ENCODE peak calls at places on chromosomes 16 and 17, in ten cellular contexts. One of them, this sample, is unnamed.

GRCh38 chr17:46061435-46061834 is 62.4 kb downstream of the STH start:
- DNase-seq in H1: no peak
- DNase-seq in neural crest cell: no peak
- DNase-seq in fibroblast of lung: no peak
- DNase-seq in CD4-positive, alpha-beta T cell: no peak
- DNase-seq in right lobe of liver: no peak
- DNase-seq in AG04450: no peak
- DNase-seq in BJ: no peak
- DNase-seq in cardiac fibroblast: peak
- DNase-seq in HFF-Myc: no peak
- DNase-seq in this sample: no peak

GRCh38 chr16:57668259-57668563 is at the start of gene ADGRG3:
- DNase-seq in right lobe of liver: no peak
- DNase-seq in fibroblast of lung: no peak
- DNase-seq in cardiac fibroblast: no peak
- DNase-seq in CD4-positive, alpha-beta T cell: no peak
- DNase-seq in BJ: no peak
- DNase-seq in AG04450: no peak
- DNase-seq in neural crest cell: no peak
- DNase-seq in H1: no peak
- DNase-seq in HFF-Myc: no peak
- DNase-seq in this sample: no peak

GRCh38 chr16:20773679-20774078 is 9.9 kb downstream of the ACSM3 start:
- DNase-seq in right lobe of liver: no peak
- DNase-seq in CD4-positive, alpha-beta T cell: no peak
- DNase-seq in neural crest cell: no peak
- DNase-seq in H1: no peak
- DNase-seq in HFF-Myc: no peak
- DNase-seq in AG04450: no peak
- DNase-seq in BJ: no peak
- DNase-seq in cardiac fibroblast: no peak
- DNase-seq in fibroblast of lung: no peak
- DNase-seq in this sample: no peak

GRCh38 chr17:12089809-12090384 is 69.2 kb downstream of the MAP2K4 start:
- DNase-seq in AG04450: peak
- DNase-seq in HFF-Myc: peak
- DNase-seq in cardiac fibroblast: peak
- DNase-seq in H1: no peak
- DNase-seq in right lobe of liver: no peak
- DNase-seq in neural crest cell: no peak
- DNase-seq in fibroblast of lung: peak
- DNase-seq in BJ: no peak
- DNase-seq in CD4-positive, alpha-beta T cell: no peak
- DNase-seq in this sample: no peak

GRCh38 chr16:17270111-17270510 is 200.6 kb downstream of the XYLT1 start:
- DNase-seq in cardiac fibroblast: no peak
- DNase-seq in right lobe of liver: no peak
- DNase-seq in BJ: no peak
- DNase-seq in neural crest cell: no peak
- DNase-seq in fibroblast of lung: no peak
- DNase-seq in CD4-positive, alpha-beta T cell: no peak
- DNase-seq in H1: no peak
- DNase-seq in AG04450: no peak
- DNase-seq in HFF-Myc: no peak
- DNase-seq in this sample: no peak

GRCh38 chr17:1949754-1950153 is 75.4 kb downstream of the RTN4RL1 start:
- DNase-seq in CD4-positive, alpha-beta T cell: no peak
- DNase-seq in neural crest cell: no peak
- DNase-seq in right lobe of liver: no peak
- DNase-seq in AG04450: no peak
- DNase-seq in BJ: no peak
- DNase-seq in cardiac fibroblast: no peak
- DNase-seq in H1: no peak
- DNase-seq in HFF-Myc: no peak
- DNase-seq in fibroblast of lung: no peak
- DNase-seq in this sample: no peak

GRCh38 chr16:50207652-50208051 is 54.5 kb downstream of the TENT4B start:
- DNase-seq in BJ: no peak
- DNase-seq in H1: no peak
- DNase-seq in neural crest cell: no peak
- DNase-seq in cardiac fibroblast: peak
- DNase-seq in fibroblast of lung: peak
- DNase-seq in HFF-Myc: peak
- DNase-seq in right lobe of liver: no peak
- DNase-seq in CD4-positive, alpha-beta T cell: no peak
- DNase-seq in AG04450: no peak
- DNase-seq in this sample: no peak

GRCh38 chr17:82213251-82214011 is 789 bp upstream of the CCDC57 start:
- DNase-seq in neural crest cell: no peak
- DNase-seq in cardiac fibroblast: peak
- DNase-seq in fibroblast of lung: peak
- DNase-seq in HFF-Myc: no peak
- DNase-seq in CD4-positive, alpha-beta T cell: no peak
- DNase-seq in H1: no peak
- DNase-seq in AG04450: peak
- DNase-seq in BJ: no peak
- DNase-seq in right lobe of liver: no peak
- DNase-seq in this sample: no peak

GRCh38 chr16:85688586-85689284 is at the start of gene GINS2:
- DNase-seq in AG04450: peak
- DNase-seq in CD4-positive, alpha-beta T cell: peak
- DNase-seq in cardiac fibroblast: peak
- DNase-seq in neural crest cell: peak
- DNase-seq in HFF-Myc: peak
- DNase-seq in right lobe of liver: peak
- DNase-seq in fibroblast of lung: peak
- DNase-seq in BJ: peak
- DNase-seq in H1: peak
- DNase-seq in this sample: peak

GRCh38 chr16:1964046-1964505 is 550 bp downstream of the RPS2 start:
- DNase-seq in CD4-positive, alpha-beta T cell: no peak
- DNase-seq in neural crest cell: no peak
- DNase-seq in AG04450: no peak
- DNase-seq in right lobe of liver: no peak
- DNase-seq in BJ: no peak
- DNase-seq in HFF-Myc: no peak
- DNase-seq in H1: no peak
- DNase-seq in fibroblast of lung: no peak
- DNase-seq in cardiac fibroblast: peak
- DNase-seq in this sample: no peak

GRCh38 chr16:82995927-82996441 is 369.2 kb downstream of the CDH13 start:
- DNase-seq in CD4-positive, alpha-beta T cell: no peak
- DNase-seq in AG04450: peak
- DNase-seq in fibroblast of lung: peak
- DNase-seq in neural crest cell: no peak
- DNase-seq in BJ: peak
- DNase-seq in cardiac fibroblast: peak
- DNase-seq in right lobe of liver: no peak
- DNase-seq in H1: no peak
- DNase-seq in HFF-Myc: peak
- DNase-seq in this sample: no peak

GRCh38 chr17:75979705-75980187 is 706 bp downstream of the TEN1 start:
- DNase-seq in right lobe of liver: no peak
- DNase-seq in neural crest cell: no peak
- DNase-seq in CD4-positive, alpha-beta T cell: no peak
- DNase-seq in H1: no peak
- DNase-seq in BJ: no peak
- DNase-seq in cardiac fibroblast: peak
- DNase-seq in fibroblast of lung: peak
- DNase-seq in AG04450: peak
- DNase-seq in HFF-Myc: no peak
- DNase-seq in this sample: no peak

GRCh38 chr17:75980188-75981018 is 1.4 kb downstream of the TEN1 start:
- DNase-seq in fibroblast of lung: peak
- DNase-seq in cardiac fibroblast: peak
- DNase-seq in CD4-positive, alpha-beta T cell: no peak
- DNase-seq in BJ: no peak
- DNase-seq in HFF-Myc: no peak
- DNase-seq in AG04450: no peak
- DNase-seq in neural crest cell: no peak
- DNase-seq in right lobe of liver: no peak
- DNase-seq in H1: no peak
- DNase-seq in this sample: no peak

GRCh38 chr17:75981019-75981615 is 2.1 kb downstream of the TEN1 start:
- DNase-seq in CD4-positive, alpha-beta T cell: no peak
- DNase-seq in H1: no peak
- DNase-seq in HFF-Myc: no peak
- DNase-seq in cardiac fibroblast: no peak
- DNase-seq in BJ: no peak
- DNase-seq in right lobe of liver: no peak
- DNase-seq in neural crest cell: no peak
- DNase-seq in AG04450: no peak
- DNase-seq in fibroblast of lung: no peak
- DNase-seq in this sample: no peak

GRCh38 chr17:75976175-75976848 is 2.7 kb downstream of the ACOX1 start:
- DNase-seq in fibroblast of lung: peak
- DNase-seq in right lobe of liver: no peak
- DNase-seq in HFF-Myc: no peak
- DNase-seq in AG04450: no peak
- DNase-seq in CD4-positive, alpha-beta T cell: no peak
- DNase-seq in cardiac fibroblast: no peak
- DNase-seq in BJ: no peak
- DNase-seq in H1: no peak
- DNase-seq in neural crest cell: no peak
- DNase-seq in this sample: no peak

GRCh38 chr17:75978938-75979704 is at the start of the genes ACOX1 and TEN1:
- DNase-seq in fibroblast of lung: peak
- DNase-seq in BJ: peak
- DNase-seq in right lobe of liver: peak
- DNase-seq in H1: peak
- DNase-seq in neural crest cell: peak
- DNase-seq in AG04450: peak
- DNase-seq in cardiac fibroblast: peak
- DNase-seq in CD4-positive, alpha-beta T cell: peak
- DNase-seq in HFF-Myc: peak
- DNase-seq in this sample: peak
- TF ChIP-seq CTCF in fibroblast of lung: no peak
- TF ChIP-seq CTCF in BJ: peak
- TF ChIP-seq CTCF in right lobe of liver: peak
- TF ChIP-seq CTCF in H1: peak
- TF ChIP-seq CTCF in neural crest cell: peak
- TF ChIP-seq CTCF in AG04450: no peak
- TF ChIP-seq CTCF in cardiac fibroblast: peak
- TF ChIP-seq CTCF in CD4-positive, alpha-beta T cell: no peak
- TF ChIP-seq CTCF in HFF-Myc: no peak
- TF ChIP-seq CTCF in this sample: no peak

GRCh38 chr16:69481901-69482341 is 57.5 kb downstream of the CYB5B start:
- DNase-seq in neural crest cell: no peak
- DNase-seq in cardiac fibroblast: peak
- DNase-seq in right lobe of liver: peak
- DNase-seq in HFF-Myc: no peak
- DNase-seq in BJ: no peak
- DNase-seq in CD4-positive, alpha-beta T cell: no peak
- DNase-seq in H1: no peak
- DNase-seq in fibroblast of lung: peak
- DNase-seq in AG04450: no peak
- DNase-seq in this sample: no peak
- TF ChIP-seq CTCF in neural crest cell: no peak
- TF ChIP-seq CTCF in cardiac fibroblast: peak
- TF ChIP-seq CTCF in right lobe of liver: peak
- TF ChIP-seq CTCF in HFF-Myc: no peak
- TF ChIP-seq CTCF in BJ: peak
- TF ChIP-seq CTCF in CD4-positive, alpha-beta T cell: no peak
- TF ChIP-seq CTCF in H1: no peak
- TF ChIP-seq CTCF in fibroblast of lung: peak
- TF ChIP-seq CTCF in AG04450: no peak
- TF ChIP-seq CTCF in this sample: no peak

GRCh38 chr16:5010576-5011329 is 23.0 kb downstream of the NAGPA start:
- DNase-seq in CD4-positive, alpha-beta T cell: no peak
- DNase-seq in neural crest cell: no peak
- DNase-seq in AG04450: no peak
- DNase-seq in fibroblast of lung: no peak
- DNase-seq in BJ: no peak
- DNase-seq in HFF-Myc: no peak
- DNase-seq in right lobe of liver: no peak
- DNase-seq in cardiac fibroblast: no peak
- DNase-seq in H1: no peak
- DNase-seq in this sample: no peak
- TF ChIP-seq CTCF in CD4-positive, alpha-beta T cell: no peak
- TF ChIP-seq CTCF in neural crest cell: no peak
- TF ChIP-seq CTCF in AG04450: no peak
- TF ChIP-seq CTCF in fibroblast of lung: no peak
- TF ChIP-seq CTCF in BJ: no peak
- TF ChIP-seq CTCF in HFF-Myc: no peak
- TF ChIP-seq CTCF in right lobe of liver: no peak
- TF ChIP-seq CTCF in cardiac fibroblast: no peak
- TF ChIP-seq CTCF in H1: peak
- TF ChIP-seq CTCF in this sample: no peak

GRCh38 chr17:80294653-80295052 is 34.0 kb downstream of the RNF213 start:
- DNase-seq in cardiac fibroblast: no peak
- DNase-seq in HFF-Myc: no peak
- DNase-seq in BJ: no peak
- DNase-seq in fibroblast of lung: no peak
- DNase-seq in neural crest cell: no peak
- DNase-seq in CD4-positive, alpha-beta T cell: no peak
- DNase-seq in right lobe of liver: peak
- DNase-seq in H1: no peak
- DNase-seq in AG04450: no peak
- DNase-seq in this sample: no peak

GRCh38 chr17:80297996-80298560 is 37.4 kb downstream of the RNF213 start:
- DNase-seq in cardiac fibroblast: no peak
- DNase-seq in fibroblast of lung: no peak
- DNase-seq in HFF-Myc: no peak
- DNase-seq in CD4-positive, alpha-beta T cell: no peak
- DNase-seq in BJ: no peak
- DNase-seq in neural crest cell: no peak
- DNase-seq in H1: no peak
- DNase-seq in AG04450: no peak
- DNase-seq in right lobe of liver: peak
- DNase-seq in this sample: no peak

GRCh38 chr17:80295146-80295545 is 34.5 kb downstream of the RNF213 start:
- DNase-seq in BJ: no peak
- DNase-seq in neural crest cell: no peak
- DNase-seq in cardiac fibroblast: no peak
- DNase-seq in CD4-positive, alpha-beta T cell: no peak
- DNase-seq in right lobe of liver: peak
- DNase-seq in H1: no peak
- DNase-seq in fibroblast of lung: no peak
- DNase-seq in AG04450: no peak
- DNase-seq in HFF-Myc: no peak
- DNase-seq in this sample: no peak

GRCh38 chr17:80295559-80295958 is 34.9 kb downstream of the RNF213 start:
- DNase-seq in HFF-Myc: no peak
- DNase-seq in cardiac fibroblast: no peak
- DNase-seq in BJ: no peak
- DNase-seq in H1: no peak
- DNase-seq in CD4-positive, alpha-beta T cell: no peak
- DNase-seq in right lobe of liver: peak
- DNase-seq in fibroblast of lung: no peak
- DNase-seq in AG04450: no peak
- DNase-seq in neural crest cell: no peak
- DNase-seq in this sample: no peak

GRCh38 chr17:80296221-80296620 is 35.6 kb downstream of the RNF213 start:
- DNase-seq in CD4-positive, alpha-beta T cell: no peak
- DNase-seq in right lobe of liver: peak
- DNase-seq in neural crest cell: no peak
- DNase-seq in BJ: no peak
- DNase-seq in cardiac fibroblast: no peak
- DNase-seq in AG04450: no peak
- DNase-seq in H1: no peak
- DNase-seq in fibroblast of lung: no peak
- DNase-seq in HFF-Myc: no peak
- DNase-seq in this sample: no peak
- TF ChIP-seq CTCF in CD4-positive, alpha-beta T cell: no peak
- TF ChIP-seq CTCF in right lobe of liver: no peak
- TF ChIP-seq CTCF in neural crest cell: no peak
- TF ChIP-seq CTCF in BJ: no peak
- TF ChIP-seq CTCF in cardiac fibroblast: no peak
- TF ChIP-seq CTCF in AG04450: no peak
- TF ChIP-seq CTCF in H1: no peak
- TF ChIP-seq CTCF in fibroblast of lung: no peak
- TF ChIP-seq CTCF in HFF-Myc: no peak
- TF ChIP-seq CTCF in this sample: no peak

GRCh38 chr16:79767597-79768280 is 167.2 kb upstream of the MAF start:
- DNase-seq in H1: no peak
- DNase-seq in fibroblast of lung: peak
- DNase-seq in neural crest cell: no peak
- DNase-seq in cardiac fibroblast: peak
- DNase-seq in CD4-positive, alpha-beta T cell: no peak
- DNase-seq in AG04450: no peak
- DNase-seq in BJ: no peak
- DNase-seq in right lobe of liver: peak
- DNase-seq in HFF-Myc: no peak
- DNase-seq in this sample: no peak
- TF ChIP-seq CTCF in H1: peak
- TF ChIP-seq CTCF in fibroblast of lung: peak
- TF ChIP-seq CTCF in neural crest cell: peak
- TF ChIP-seq CTCF in cardiac fibroblast: peak
- TF ChIP-seq CTCF in CD4-positive, alpha-beta T cell: no peak
- TF ChIP-seq CTCF in AG04450: peak
- TF ChIP-seq CTCF in BJ: peak
- TF ChIP-seq CTCF in right lobe of liver: peak
- TF ChIP-seq CTCF in HFF-Myc: peak
- TF ChIP-seq CTCF in this sample: no peak